ENCODE peak calls at places on chromosomes 4 and X, in ten cellular contexts. S is GM06990, V is small intestine, J is hypothalamus, C is astrocyte of the hippocampus, W is GM04504, H is DMS153, Q is keratinocyte, I is NCI-H69, U is NCI-H774. M is an unnamed sample.

GRCh38 chr4:102492531-102493241 is 8.5 kb upstream of the NFKB1 start:
- DNase-seq in Q (no peak), J (no peak), I (no peak), U (no peak), W (no peak), S (no peak), C (no peak), H (no peak), V (no peak), M (no peak)

GRCh38 chrX:114611018-114611619 is 27.2 kb downstream of the HTR2C start:
- DNase-seq in J (no peak), H (peak), S (peak), I (peak), V (peak), W (no peak), U (peak), C (peak), Q (no peak), M (peak)

GRCh38 chr4:99712099-99712498 is 54.5 kb upstream of the C4orf54 start:
- DNase-seq in U (no peak), I (no peak), Q (no peak), V (no peak), W (no peak), J (no peak), H (no peak), S (no peak), C (no peak), M (no peak)

GRCh38 chr4:138910201-138910913 is 105.2 kb upstream of the NOCT start:
- DNase-seq in C (peak), H (peak), W (no peak), S (no peak), V (no peak), Q (no peak), I (peak), J (no peak), U (peak), M (peak)

GRCh38 chr4:88177981-88178632 is 19.7 kb upstream of the ABCG2 start:
- DNase-seq in H (no peak), V (peak), J (peak), Q (peak), S (no peak), C (peak), U (no peak), W (peak), I (no peak), M (no peak)

GRCh38 chrX:49237060-49237459 is 1.8 kb downstream of the CCDC22 start:
- DNase-seq in H (no peak), Q (no peak), S (peak), I (no peak), V (no peak), U (no peak), J (no peak), C (no peak), W (no peak), M (no peak)

GRCh38 chr4:174538123-174538875 is 16.0 kb upstream of the HPGD start:
- DNase-seq in J (no peak), W (no peak), I (peak), H (no peak), C (no peak), S (peak), V (no peak), Q (no peak), U (no peak), M (no peak)

GRCh38 chr4:14853186-14853946 is 148.9 kb upstream of the CPEB2 start:
- DNase-seq in H (no peak), S (no peak), I (no peak), C (peak), W (peak), V (no peak), Q (peak), U (no peak), J (no peak), M (no peak)

GRCh38 chr4:6974138-6974848 is 64.7 kb downstream of the TBC1D14 start:
- DNase-seq in V (peak), Q (no peak), I (peak), J (peak), S (no peak), U (peak), W (peak), H (peak), C (peak), M (peak)

GRCh38 chr4:98662619-98663225 is 4.3 kb upstream of the TSPAN5 start:
- DNase-seq in I (peak), V (peak), Q (no peak), J (no peak), W (no peak), S (no peak), C (peak), U (no peak), H (no peak), M (no peak)

GRCh38 chr4:94409947-94410346 is 41.8 kb upstream of the PDLIM5 start:
- DNase-seq in S (no peak), C (peak), U (no peak), Q (no peak), J (no peak), V (no peak), H (no peak), W (no peak), I (no peak), M (no peak)

GRCh38 chr4:54233697-54234496 is 4.8 kb downstream of the PDGFRA start:
- DNase-seq in U (peak), C (peak), H (peak), V (peak), W (no peak), Q (no peak), S (peak), J (peak), I (peak), M (peak)

GRCh38 chr4:87053064-87053693 is 118.4 kb downstream of the AFF1 start:
- DNase-seq in C (no peak), H (no peak), V (no peak), S (no peak), I (no peak), Q (no peak), U (no peak), W (no peak), J (no peak), M (no peak)

GRCh38 chrX:150913511-150913910 is 15.0 kb upstream of the CD99L2 start:
- DNase-seq in J (no peak), H (no peak), U (no peak), W (no peak), Q (no peak), V (no peak), S (no peak), C (no peak), I (peak), M (no peak)

GRCh38 chrX:134294548-134294947 is 57.6 kb downstream of the CCDC160 start:
- DNase-seq in Q (no peak), W (no peak), H (no peak), C (peak), I (no peak), S (no peak), J (no peak), U (no peak), V (no peak), M (no peak)

GRCh38 chrX:150036181-150036580 is 97.9 kb upstream of the EOLA2 start:
- DNase-seq in I (peak), U (no peak), C (peak), J (no peak), V (peak), S (no peak), W (peak), Q (no peak), H (no peak), M (no peak)

GRCh38 chr4:170079981-170080380 is 9.8 kb downstream of the AADAT start:
- DNase-seq in U (no peak), W (no peak), V (no peak), I (no peak), Q (no peak), S (no peak), C (no peak), H (no peak), J (no peak), M (no peak)

GRCh38 chr4:128986908-128987307 is 106.4 kb downstream of the SCLT1 start:
- DNase-seq in Q (no peak), W (no peak), U (no peak), J (no peak), V (no peak), I (no peak), C (no peak), H (no peak), S (no peak), M (no peak)

GRCh38 chr4:147477439-147477838 is 3.5 kb upstream of the EDNRA start:
- DNase-seq in I (no peak), U (no peak), S (peak), H (no peak), J (no peak), C (no peak), W (no peak), V (no peak), Q (no peak), M (no peak)

M was measured in NCI-H146.